ENCODE peak calls at places on chromosomes 6 and 20, in five cellular contexts. S, C, D, W and B are unnamed samples.

GRCh38 chr6:82040405-82041221 is 206.9 kb downstream of the IBTK start:
- DNase-seq in C (no peak), W (peak), D (peak), S (peak), B (peak)

GRCh38 chr6:72954736-72955135 is 270.6 kb downstream of the KHDC1L start:
- DNase-seq in D (no peak), S (no peak), C (no peak), W (no peak), B (no peak)

GRCh38 chr6:112990971-112991370 is 643.8 kb downstream of the RFPL4B start:
- DNase-seq in C (no peak), D (no peak), W (no peak), S (no peak), B (no peak)

GRCh38 chr20:33685328-33686007 is 717 bp downstream of the E2F1 start:
- DNase-seq in W (no peak), D (peak), S (peak), C (no peak), B (peak)

GRCh38 chr6:163626073-163626867 is 211.8 kb downstream of the QKI start:
- DNase-seq in D (no peak), W (no peak), C (no peak), S (no peak), B (no peak)

GRCh38 chr6:150668882-150669476 is 69.3 kb downstream of the PLEKHG1 start:
- DNase-seq in W (no peak), C (no peak), D (no peak), S (no peak), B (no peak)

GRCh38 chr6:97077380-97077779 is 152.9 kb downstream of the KLHL32 start:
- DNase-seq in S (no peak), D (no peak), W (no peak), C (no peak), B (no peak)

GRCh38 chr6:131749023-131749422 is 38.2 kb upstream of the CTAGE9 start:
- DNase-seq in D (no peak), W (no peak), S (no peak), C (no peak), B (no peak)

GRCh38 chr20:5621305-5621704 is 128.9 kb upstream of the SHLD1 start:
- DNase-seq in C (no peak), W (no peak), S (no peak), D (no peak), B (no peak)

GRCh38 chr6:24827970-24828369 is 29.3 kb upstream of the ARMH2 start:
- DNase-seq in D (no peak), C (no peak), W (no peak), S (no peak), B (no peak)

GRCh38 chr6:8180327-8181161 is 78.2 kb upstream of the EEF1E1 start:
- DNase-seq in W (peak), C (no peak), D (no peak), S (no peak), B (no peak)

GRCh38 chr6:71478834-71479541 is 190.4 kb downstream of the OGFRL1 start:
- DNase-seq in D (no peak), S (no peak), C (no peak), W (peak), B (no peak)

GRCh38 chr20:1171461-1172093 is 13.2 kb downstream of the TMEM74B start:
- DNase-seq in W (peak), C (no peak), S (no peak), D (peak), B (peak)

GRCh38 chr20:23187759-23188158 is 101.6 kb upstream of the CD93 start:
- DNase-seq in C (no peak), D (no peak), S (no peak), W (no peak), B (no peak)

GRCh38 chr20:38330638-38331037 is 15.6 kb upstream of the LBP start:
- DNase-seq in D (peak), W (no peak), C (no peak), S (no peak), B (no peak)

GRCh38 chr20:16048881-16049280 is 524.4 kb downstream of the KIF16B start:
- DNase-seq in S (no peak), C (no peak), D (no peak), W (no peak), B (no peak)

GRCh38 chr20:50015993-50016770 is 33.4 kb downstream of the SNAI1 start:
- DNase-seq in C (no peak), S (no peak), D (peak), W (no peak), B (no peak)

GRCh38 chr6:124535746-124536145 is 426.5 kb upstream of the RNF217 start:
- DNase-seq in W (no peak), S (no peak), D (no peak), C (no peak), B (peak)

GRCh38 chr6:79669766-79670165 is 38.6 kb downstream of the SH3BGRL2 start:
- DNase-seq in S (no peak), C (no peak), W (no peak), D (no peak), B (no peak)

GRCh38 chr6:28137458-28138020 is 4.1 kb upstream of the ZKSCAN8 start:
- DNase-seq in D (no peak), W (no peak), S (peak), C (no peak), B (no peak)

GRCh38 chr6:13413906-13414555 is 73.4 kb downstream of the GFOD1 start:
- DNase-seq in D (no peak), S (no peak), C (no peak), W (no peak), B (no peak)

GRCh38 chr6:152462716-152463115 is 174.4 kb downstream of the SYNE1 start:
- DNase-seq in C (no peak), S (no peak), W (no peak), D (no peak), B (no peak)

GRCh38 chr6:97067045-97067444 is 142.5 kb downstream of the KLHL32 start:
- DNase-seq in D (no peak), C (no peak), S (no peak), W (no peak), B (no peak)

GRCh38 chr20:24781061-24781980 is 167.7 kb upstream of the CST7 start:
- DNase-seq in W (no peak), S (no peak), D (peak), C (no peak), B (peak)

GRCh38 chr6:54992789-54993188 is 146.2 kb downstream of the FAM83B start:
- DNase-seq in C (no peak), W (no peak), S (no peak), D (peak), B (no peak)

GRCh38 chr6:46393161-46393939 is 97.9 kb downstream of the RCAN2 start:
- DNase-seq in D (no peak), S (no peak), W (no peak), C (no peak), B (no peak)

GRCh38 chr6:7424967-7425807 is 35.6 kb downstream of the RIOK1 start:
- DNase-seq in C (no peak), D (peak), W (no peak), S (no peak), B (peak)

GRCh38 chr20:63009988-63010769 is 3.4 kb upstream of the BHLHE23 start:
- DNase-seq in C (no peak), S (peak), D (no peak), W (no peak), B (no peak)

GRCh38 chr6:142542704-142543233 is 241.0 kb downstream of the ADGRG6 start:
- DNase-seq in S (no peak), W (no peak), C (no peak), D (no peak), B (no peak)

GRCh38 chr6:74749211-74750142 is 456.4 kb downstream of the COL12A1 start:
- DNase-seq in D (no peak), S (no peak), C (no peak), W (no peak), B (no peak)

GRCh38 chr6:72911463-72912153 is 289.7 kb downstream of the KCNQ5 start:
- DNase-seq in C (no peak), W (no peak), S (no peak), D (no peak), B (no peak)

GRCh38 chr6:32046450-32047083 is 8.4 kb downstream of the CYP21A2 start:
- DNase-seq in W (no peak), D (peak), S (no peak), C (no peak), B (no peak)

GRCh38 chr6:170098428-170099170 is 192.3 kb downstream of the DLL1 start:
- DNase-seq in S (no peak), W (no peak), C (no peak), D (no peak), B (no peak)

DNA sequence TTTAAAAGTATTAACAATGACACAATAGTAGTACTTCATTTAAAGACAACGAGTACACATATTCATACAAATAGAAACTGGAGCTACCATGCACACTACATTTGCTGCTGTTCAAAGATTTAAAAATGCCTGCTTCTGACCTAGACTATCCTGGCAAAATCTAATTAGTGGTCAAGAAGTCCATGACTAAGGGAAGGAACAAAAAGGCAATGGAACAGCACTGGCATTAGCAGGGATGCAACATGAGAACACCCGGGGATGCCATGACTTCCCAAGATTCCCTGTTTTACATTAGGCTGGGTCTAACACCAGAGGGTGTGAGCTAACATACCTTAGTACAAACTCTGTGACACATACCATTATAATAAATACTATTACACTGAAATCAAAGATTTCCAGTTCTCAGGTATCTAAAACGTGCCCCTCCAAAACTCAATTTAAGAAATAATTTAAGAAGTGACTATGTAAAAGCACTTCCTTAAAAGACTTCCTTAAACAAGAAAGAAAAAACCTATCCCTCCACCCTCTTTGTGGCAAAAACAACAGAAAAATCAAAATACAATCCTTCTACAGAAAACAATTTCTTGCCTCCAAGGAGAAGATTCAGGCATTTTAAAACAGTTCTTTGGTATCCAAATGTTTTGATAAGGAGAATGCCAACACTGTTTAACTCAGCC is 25.5 kb downstream of the CHD6 start:
- DNase-seq in W (no peak), S (no peak), C (no peak), D (no peak), B (no peak)
- TF ChIP-seq SUZ12 in W (no peak), S (no peak), C (no peak), D (no peak), B (no peak)

GRCh38 chr20:53677447-53678314 is 84.0 kb upstream of the ZNF217 start:
- DNase-seq in W (peak), S (no peak), D (peak), C (no peak), B (peak)
- TF ChIP-seq SUZ12 in W (no peak), S (no peak), D (no peak), C (no peak), B (no peak)

DNA sequence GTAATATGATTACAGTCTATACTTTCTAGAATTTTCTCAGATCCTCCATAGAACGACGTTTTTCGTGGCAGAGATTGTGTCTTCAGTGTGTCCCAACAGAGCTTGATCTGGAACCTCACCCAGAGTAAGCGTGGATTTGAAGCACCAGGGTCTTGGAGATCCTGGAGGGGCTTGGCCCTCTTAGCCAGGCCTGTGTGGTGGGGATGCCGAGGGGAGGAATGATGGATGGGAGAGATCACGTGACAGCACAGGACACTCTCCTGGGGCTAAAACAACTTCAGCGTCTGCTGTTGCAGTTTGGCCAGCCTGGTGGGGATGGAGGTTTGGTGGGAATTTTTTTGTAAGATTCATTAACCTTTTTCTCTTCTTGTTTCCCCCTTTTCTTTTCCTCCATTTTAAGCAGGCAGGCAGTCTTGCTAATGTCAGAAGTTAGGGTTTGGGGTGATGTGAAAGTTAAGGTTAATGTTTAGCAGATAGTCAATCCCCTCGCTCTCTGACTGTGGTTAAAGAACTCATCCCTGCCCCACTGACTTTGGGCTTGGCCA is 100.7 kb upstream of the SULF2 start:
- DNase-seq in S (no peak), D (no peak), C (no peak), W (no peak), B (no peak)
- TF ChIP-seq SUZ12 in S (no peak), D (no peak), C (no peak), W (no peak), B (no peak)

GRCh38 chr6:88984152-88984551 is 20.7 kb upstream of the RNGTT start:
- DNase-seq in C (no peak), D (no peak), W (no peak), S (no peak), B (no peak)

GRCh38 chr6:88985901-88986300 is 22.5 kb upstream of the RNGTT start:
- DNase-seq in D (peak), S (no peak), C (no peak), W (no peak), B (no peak)

GRCh38 chr6:88987922-88988321 is 24.5 kb upstream of the RNGTT start:
- DNase-seq in D (no peak), W (no peak), C (no peak), S (no peak), B (no peak)

GRCh38 chr6:88982720-88983119 is 19.3 kb upstream of the RNGTT start:
- DNase-seq in C (no peak), S (peak), W (no peak), D (peak), B (peak)

GRCh38 chr6:88983532-88983931 is 20.1 kb upstream of the RNGTT start:
- DNase-seq in S (no peak), W (no peak), C (no peak), D (no peak), B (peak)
- TF ChIP-seq SUZ12 in S (no peak), W (no peak), C (no peak), D (no peak), B (no peak)